ENCODE peak calls at places on chromosomes 7 and 10, in six cellular contexts. B, X, R, J, E and U are unnamed samples. For H3K36me3, the result is how much of the 10 kb centered on the place peaks cover.

GRCh38 chr7:121373177-121373576 is 22.9 kb downstream of the FAM3C start:
- DNase-seq in B (no peak), J (no peak), E (no peak), R (no peak), X (no peak), U (no peak)

GRCh38 chr7:151133266-151133985 is 34.1 kb downstream of the GBX1 start:
- DNase-seq in R (peak), B (no peak), X (no peak), E (no peak), J (no peak), U (no peak)

GRCh38 chr10:5545778-5546710 is 21.3 kb downstream of the CALML3 start:
- DNase-seq in J (peak), E (peak), R (peak), X (peak), B (peak), U (no peak)

GRCh38 chr10:60238408-60239100 is 151.1 kb downstream of the ANK3 start:
- DNase-seq in X (peak), E (no peak), R (no peak), J (peak), B (peak), U (peak)

GRCh38 chr7:32020760-32021159 is 49.4 kb downstream of the PDE1C start:
- DNase-seq in E (no peak), R (no peak), B (no peak), J (peak), X (no peak), U (no peak)

GRCh38 chr10:14220026-14220425 is 110.7 kb downstream of the FRMD4A start:
- DNase-seq in R (no peak), B (no peak), E (no peak), J (no peak), X (no peak), U (peak)

GRCh38 chr10:104880655-104881222 is 239.6 kb downstream of the SORCS3 start:
- DNase-seq in B (no peak), E (no peak), R (no peak), J (no peak), X (no peak), U (no peak)

GRCh38 chr10:88168171-88169036 is 305.0 kb downstream of the PTEN start:
- DNase-seq in R (no peak), B (no peak), J (peak), X (no peak), E (no peak), U (no peak)

GRCh38 chr7:23907012-23907411 is 197.0 kb downstream of the STK31 start:
- DNase-seq in B (no peak), X (no peak), J (no peak), E (no peak), R (no peak), U (peak)

GRCh38 chr10:74738985-74739567 is 87.3 kb upstream of the KAT6B start:
- DNase-seq in B (no peak), X (no peak), E (no peak), R (no peak), J (peak), U (peak)

GRCh38 chr10:89204621-89205020 is 2.5 kb downstream of the CH25H start:
- DNase-seq in X (no peak), R (no peak), E (no peak), J (no peak), B (no peak), U (no peak)

GRCh38 chr7:5494683-5495561 is 71.3 kb upstream of the TNRC18 start:
- DNase-seq in B (peak), R (peak), J (peak), X (peak), E (peak), U (peak)

GRCh38 chr10:26960308-26960707 is 99.5 kb upstream of the ABI1 start:
- DNase-seq in E (no peak), X (no peak), J (no peak), B (no peak), R (no peak), U (no peak)

GRCh38 chr7:43302211-43302711 is 189.8 kb downstream of the HECW1 start:
- DNase-seq in J (peak), B (peak), R (no peak), X (no peak), E (no peak), U (peak)

GRCh38 chr7:151491859-151492258 is 27.8 kb downstream of the RHEB start:
- DNase-seq in X (no peak), B (peak), J (peak), E (no peak), R (no peak), U (no peak)

GRCh38 chr10:102167861-102168260 is 15.7 kb downstream of the NOLC1 start:
- DNase-seq in E (no peak), J (peak), R (no peak), B (no peak), X (no peak), U (no peak)

GRCh38 chr7:20403356-20403755 is 72.7 kb downstream of the ITGB8 start:
- DNase-seq in X (no peak), B (no peak), J (no peak), R (peak), E (peak), U (peak)

GRCh38 chr10:43703286-43703685 is 54.6 kb upstream of the ZNF32 start:
- DNase-seq in E (no peak), X (no peak), R (no peak), J (no peak), B (no peak), U (no peak)

GRCh38 chr7:55570218-55570873 is 2.0 kb downstream of the VOPP1 start:
- DNase-seq in E (no peak), X (no peak), J (no peak), R (no peak), B (no peak), U (no peak)

GRCh38 chr10:11036424-11037011 is 18.8 kb downstream of the CELF2 start:
- DNase-seq in J (peak), X (peak), R (no peak), E (peak), B (peak), U (peak)

GRCh38 chr7:39616138-39616537 is 7.2 kb upstream of the RALA start:
- DNase-seq in J (no peak), E (no peak), X (no peak), B (no peak), R (no peak), U (no peak)

GRCh38 chr7:5218564-5219360 is 28.7 kb downstream of the WIPI2 start:
- DNase-seq in E (no peak), B (peak), X (no peak), J (no peak), R (no peak), U (no peak)

GRCh38 chr7:152543801-152544200 is 108.0 kb upstream of the KMT2C start:
- DNase-seq in R (no peak), X (no peak), J (no peak), E (no peak), B (no peak), U (no peak)

GRCh38 chr10:108346066-108346465 is 1181.6 kb upstream of the SORCS1 start:
- DNase-seq in B (no peak), R (no peak), J (no peak), X (no peak), E (no peak), U (no peak)

GRCh38 chr10:58846856-58847255 is 329.6 kb upstream of the PHYHIPL start:
- DNase-seq in J (no peak), B (no peak), X (no peak), R (no peak), E (no peak), U (no peak)

GRCh38 chr7:34823650-34824258 is 165.7 kb downstream of the NPSR1 start:
- DNase-seq in X (peak), R (no peak), E (no peak), B (peak), J (peak), U (peak)

GRCh38 chr7:37683263-37684120 is at the start of gene GPR141:
- DNase-seq in R (no peak), B (peak), J (no peak), X (no peak), E (no peak), U (no peak)

GRCh38 chr10:70053212-70053895 is 708 bp downstream of the MACROH2A2 start:
- DNase-seq in E (no peak), R (peak), J (no peak), B (peak), X (no peak), U (peak)

GRCh38 chr7:29607889-29608288 is 44.3 kb downstream of the PRR15 start:
- DNase-seq in X (no peak), B (peak), J (peak), R (no peak), E (no peak), U (peak)

GRCh38 chr7:43117025-43117424 is 4.6 kb downstream of the HECW1 start:
- DNase-seq in J (no peak), X (no peak), B (no peak), E (no peak), R (no peak), U (no peak)

GRCh38 chr10:98265403-98266378 is 2.3 kb downstream of the LOXL4 start:
- DNase-seq in J (no peak), R (no peak), X (no peak), B (no peak), E (no peak), U (no peak)

GRCh38 chr10:555682-556350 is 133.7 kb downstream of the DIP2C start:
- DNase-seq in B (no peak), J (no peak), R (no peak), E (no peak), X (no peak), U (no peak)

GRCh38 chr10:61733358-61733940 is 70.7 kb downstream of the CABCOCO1 start:
- DNase-seq in X (peak), B (peak), R (no peak), J (peak), E (peak), U (peak)

GRCh38 chr10:118910702-118911101 is 118.8 kb upstream of the NANOS1 start:
- DNase-seq in B (no peak), J (no peak), E (no peak), X (no peak), R (no peak), U (no peak)

GRCh38 chr7:105024734-105025133 is 10.7 kb downstream of the KMT2E start:
- DNase-seq in B (no peak), J (peak), R (no peak), X (no peak), E (no peak), U (peak)

GRCh38 chr10:66218981-66219587 is 706.8 kb upstream of the LRRTM3 start:
- DNase-seq in X (no peak), B (no peak), R (no peak), E (no peak), J (no peak), U (no peak)

GRCh38 chr7:5450549-5451327 is 27.1 kb upstream of the TNRC18 start:
- DNase-seq in X (peak), B (peak), J (peak), R (no peak), E (peak), U (peak)

GRCh38 chr7:21338728-21339164 is 89.1 kb upstream of the SP4 start:
- DNase-seq in X (no peak), B (no peak), E (no peak), R (no peak), J (no peak), U (no peak)

GRCh38 chr10:26407406-26407969 is 30.7 kb upstream of the APBB1IP start:
- DNase-seq in B (peak), R (no peak), E (no peak), X (no peak), J (no peak), U (peak)

GRCh38 chr7:149007615-149008014 is 20.7 kb downstream of the PDIA4 start:
- DNase-seq in R (no peak), J (no peak), E (no peak), B (no peak), X (no peak), U (no peak)
- H3K36me3 ChIP-seq in R (half or more), J (under half), E (under half), B (under half), X (under half), U (half or more)

GRCh38 chr10:132445516-132446194 is 48.7 kb downstream of the PWWP2B start:
- DNase-seq in B (no peak), E (no peak), R (peak), X (no peak), J (no peak), U (no peak)

GRCh38 chr10:132446661-132447445 is 49.9 kb downstream of the PWWP2B start:
- DNase-seq in E (peak), R (peak), J (peak), B (peak), X (peak), U (peak)

GRCh38 chr10:132447446-132448247 is 50.6 kb downstream of the PWWP2B start:
- DNase-seq in J (peak), R (peak), B (peak), X (peak), E (no peak), U (no peak)

GRCh38 chr10:132444877-132445351 is 47.9 kb downstream of the PWWP2B start:
- DNase-seq in X (no peak), J (no peak), E (no peak), B (no peak), R (peak), U (no peak)

GRCh38 chr10:132446195-132446581 is 49.2 kb downstream of the PWWP2B start:
- DNase-seq in E (no peak), X (no peak), B (no peak), R (peak), J (no peak), U (no peak)
- H3K27ac ChIP-seq in E (peak), X (peak), B (peak), R (no peak), J (no peak), U (no peak)

DNA sequence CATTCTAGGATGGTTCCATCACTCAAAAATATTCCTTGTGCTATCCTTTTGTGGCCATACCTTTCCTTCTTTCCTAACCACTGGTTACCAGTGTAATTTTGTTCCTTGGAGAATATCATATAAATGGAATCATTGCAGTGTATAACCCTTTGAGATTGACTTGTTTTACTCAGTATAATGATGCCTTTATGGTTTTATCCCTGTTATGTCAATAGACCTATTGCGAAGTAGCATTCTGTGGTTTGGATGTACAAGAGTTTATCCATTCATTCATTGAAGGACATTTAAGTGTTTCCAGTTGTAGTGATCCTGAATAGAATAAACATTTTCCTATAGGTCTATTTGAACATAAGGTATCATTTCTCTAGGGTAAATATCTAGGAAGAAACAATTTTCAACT is 54.2 kb downstream of the RBM33 start:
- DNase-seq in E (no peak), B (no peak), R (no peak), J (no peak), X (no peak), U (no peak)
- H3K36me3 ChIP-seq in E (under half), B (under half), R (under half), J (under half), X (under half), U (under half)

GRCh38 chr10:126063353-126063791 is 167.0 kb downstream of the FANK1 start:
- DNase-seq in B (no peak), E (no peak), R (no peak), X (no peak), J (peak), U (no peak)
- H3K27ac ChIP-seq in B (peak), E (no peak), R (peak), X (no peak), J (peak), U (no peak)